ENCODE peak calls at places on chromosomes 11 and 22, in seven cellular contexts. U is A172, A is frontal cortex, V is hypothalamus, G is NCI-H146, J is fibroblast of pulmonary artery, S is SK-MEL-5. M is an unnamed sample.

GRCh38 chr11:1998290-1998689 is 648 bp upstream of the H19 start:
- DNase-seq in U (no peak), A (no peak), V (no peak), G (no peak), J (no peak), S (no peak), M (no peak)

GRCh38 chr22:25354456-25354855 is 135.0 kb downstream of the CRYBB2 start:
- DNase-seq in U (no peak), A (no peak), V (no peak), G (no peak), J (no peak), S (no peak), M (no peak)

GRCh38 chr11:134761361-134761760 is 349.3 kb upstream of the B3GAT1 start:
- DNase-seq in U (no peak), A (no peak), V (no peak), G (no peak), J (no peak), S (no peak), M (no peak)

GRCh38 chr22:39907605-39908097 is 6.8 kb downstream of the GRAP2 start:
- DNase-seq in U (no peak), A (no peak), V (no peak), G (no peak), J (no peak), S (no peak), M (no peak)

GRCh38 chr22:40030026-40030756 is 35.4 kb downstream of the FAM83F start:
- DNase-seq in U (no peak), A (no peak), V (no peak), G (no peak), J (no peak), S (no peak), M (no peak)

GRCh38 chr11:130096042-130096441 is 26.3 kb downstream of the APLP2 start:
- DNase-seq in U (no peak), A (no peak), V (no peak), G (no peak), J (no peak), S (no peak), M (no peak)

GRCh38 chr22:30238661-30239420 is 7.7 kb downstream of the LIF start:
- DNase-seq in U (peak), A (no peak), V (no peak), G (no peak), J (peak), S (no peak), M (peak)

GRCh38 chr11:86623041-86623621 is 49.3 kb downstream of the ME3 start:
- DNase-seq in U (no peak), A (no peak), V (no peak), G (no peak), J (no peak), S (no peak), M (no peak)

GRCh38 chr11:17386331-17387084 is 2.0 kb downstream of the KCNJ11 start:
- DNase-seq in U (peak), A (no peak), V (peak), G (peak), J (peak), S (peak), M (peak)

GRCh38 chr11:9251306-9251705 is 13.8 kb downstream of the DENND5A start:
- DNase-seq in U (no peak), A (no peak), V (no peak), G (no peak), J (no peak), S (no peak), M (no peak)

GRCh38 chr11:75627879-75628668 is 40.8 kb downstream of the MAP6 start:
- DNase-seq in U (no peak), A (no peak), V (no peak), G (peak), J (peak), S (no peak), M (no peak)

GRCh38 chr11:83571301-83571700 is 285.1 kb upstream of the CCDC90B start:
- DNase-seq in U (peak), A (no peak), V (no peak), G (no peak), J (peak), S (no peak), M (peak)

GRCh38 chr11:131955901-131956300 is 585.5 kb downstream of the NTM start:
- DNase-seq in U (no peak), A (no peak), V (no peak), G (no peak), J (no peak), S (no peak), M (no peak)

GRCh38 chr11:12482839-12483238 is 105.5 kb downstream of the PARVA start:
- DNase-seq in U (no peak), A (no peak), V (no peak), G (no peak), J (no peak), S (no peak), M (no peak)

GRCh38 chr11:104694259-104695070 is 203.8 kb downstream of the CASP12 start:
- DNase-seq in U (peak), A (no peak), V (no peak), G (no peak), J (peak), S (no peak), M (no peak)

M was measured in H4.